ENCODE peak calls at places on chromosomes 7 and 10, in six cellular contexts. A is fibroblast of the aortic adventitia, E is HCT116, H is epithelial cell of esophagus, Y is fibroblast of lung, P is spleen. T is an unnamed sample.

GRCh38 chr7:318476-319266 is 28.7 kb downstream of the FOXL3 start:
- DNase-seq in A (no peak), E (no peak), H (no peak), Y (no peak), P (peak), T (no peak)

GRCh38 chr10:33353853-33354252 is 19.4 kb upstream of the NRP1 start:
- DNase-seq in A (no peak), E (no peak), H (peak), Y (peak), P (no peak), T (no peak)

GRCh38 chr7:140697447-140698143 is 1.1 kb downstream of the NDUFB2 start:
- DNase-seq in A (peak), E (no peak), H (no peak), Y (peak), P (no peak), T (no peak)

GRCh38 chr7:143027032-143027431 is at the start of gene OR9A2:
- DNase-seq in A (no peak), E (no peak), H (no peak), Y (no peak), P (no peak), T (no peak)

GRCh38 chr7:76008156-76008687 is 13.8 kb upstream of the TMEM120A start:
- DNase-seq in A (peak), E (no peak), H (no peak), Y (no peak), P (no peak), T (no peak)

GRCh38 chr10:75507469-75507868 is 76.0 kb downstream of the LRMDA start:
- DNase-seq in A (peak), E (no peak), H (no peak), Y (no peak), P (no peak), T (no peak)

GRCh38 chr7:41696323-41696916 is 6.5 kb downstream of the INHBA start:
- DNase-seq in A (peak), E (peak), H (peak), Y (peak), P (peak), T (peak)

GRCh38 chr10:69801434-69802315 is at the start of gene COL13A1:
- DNase-seq in A (peak), E (peak), H (peak), Y (peak), P (peak), T (no peak)

GRCh38 chr7:49346200-49346899 is 422.0 kb downstream of the CDC14C start:
- DNase-seq in A (peak), E (no peak), H (no peak), Y (no peak), P (no peak), T (no peak)

GRCh38 chr10:102657984-102658724 is 13.9 kb downstream of the TRIM8 start:
- DNase-seq in A (peak), E (no peak), H (peak), Y (no peak), P (peak), T (no peak)

GRCh38 chr10:109892885-109893284 is 30.4 kb downstream of the XPNPEP1 start:
- DNase-seq in A (peak), E (no peak), H (peak), Y (peak), P (no peak), T (no peak)

GRCh38 chr7:37039131-37039719 is 314.9 kb upstream of the AOAH start:
- DNase-seq in A (no peak), E (no peak), H (no peak), Y (no peak), P (no peak), T (no peak)

GRCh38 chr7:38929460-38930171 is 20.6 kb upstream of the VPS41 start:
- DNase-seq in A (no peak), E (no peak), H (no peak), Y (peak), P (no peak), T (no peak)

GRCh38 chr10:103919648-103920025 is 1.7 kb upstream of the STN1 start:
- DNase-seq in A (no peak), E (no peak), H (peak), Y (no peak), P (no peak), T (no peak)

GRCh38 chr10:103916901-103917300 is 1.1 kb downstream of the STN1 start:
- DNase-seq in A (no peak), E (no peak), H (peak), Y (no peak), P (no peak), T (no peak)

GRCh38 chr10:103917326-103918052 is 495 bp downstream of the STN1 start:
- DNase-seq in A (no peak), E (no peak), H (peak), Y (peak), P (no peak), T (peak)

GRCh38 chr10:103916254-103916653 is 1.7 kb downstream of the STN1 start:
- DNase-seq in A (no peak), E (no peak), H (no peak), Y (no peak), P (no peak), T (no peak)

DNA sequence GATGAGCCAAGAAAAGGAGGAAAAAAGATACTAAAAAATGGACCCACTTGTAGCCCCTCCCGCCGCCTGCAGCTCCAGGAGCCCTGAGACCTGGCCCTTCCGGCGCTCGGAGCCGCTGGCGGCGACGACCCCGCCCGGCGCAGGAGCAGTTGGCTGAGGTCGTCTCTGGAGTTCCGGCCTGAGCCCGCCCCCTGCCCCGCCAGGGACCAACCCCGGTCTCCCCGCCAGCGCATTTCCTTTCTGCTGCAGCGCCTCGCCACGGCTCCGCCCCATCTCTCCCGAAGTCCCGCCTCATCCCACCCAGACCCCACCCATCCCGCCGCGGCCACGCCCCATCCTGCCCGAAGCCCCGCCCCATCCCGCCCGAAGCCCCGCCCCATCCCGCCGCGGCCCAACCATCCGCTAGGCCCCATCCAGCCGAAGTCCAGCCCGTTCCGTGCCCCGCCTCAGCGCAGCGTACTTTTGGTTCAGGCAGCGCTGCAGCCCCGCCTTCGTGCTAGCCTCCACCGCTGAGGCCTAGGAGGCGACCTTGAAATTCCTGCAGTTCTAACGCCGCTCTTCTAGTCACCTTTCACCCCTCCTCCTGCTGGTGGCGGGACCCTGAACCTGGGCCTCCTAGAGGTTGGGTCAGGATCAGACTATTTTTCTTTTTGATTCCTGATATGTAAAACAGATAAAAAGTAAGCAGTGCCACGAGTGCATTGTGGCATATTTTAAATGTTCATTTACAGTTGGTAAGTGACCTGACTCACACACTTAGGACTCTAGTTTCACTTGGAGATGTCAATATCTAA is at the start of gene STN1:
- DNase-seq in A (peak), E (peak), H (peak), Y (peak), P (peak), T (peak)
- TF ChIP-seq CTCF in A (no peak), E (peak), H (no peak), Y (no peak), P (no peak), T (no peak)

GRCh38 chr10:124017729-124018128 is 75.7 kb downstream of the CHST15 start:
- DNase-seq in A (no peak), E (no peak), H (no peak), Y (no peak), P (peak), T (no peak)
- TF ChIP-seq CTCF in A (no peak), E (no peak), H (no peak), Y (no peak), P (no peak), T (no peak)

DNA sequence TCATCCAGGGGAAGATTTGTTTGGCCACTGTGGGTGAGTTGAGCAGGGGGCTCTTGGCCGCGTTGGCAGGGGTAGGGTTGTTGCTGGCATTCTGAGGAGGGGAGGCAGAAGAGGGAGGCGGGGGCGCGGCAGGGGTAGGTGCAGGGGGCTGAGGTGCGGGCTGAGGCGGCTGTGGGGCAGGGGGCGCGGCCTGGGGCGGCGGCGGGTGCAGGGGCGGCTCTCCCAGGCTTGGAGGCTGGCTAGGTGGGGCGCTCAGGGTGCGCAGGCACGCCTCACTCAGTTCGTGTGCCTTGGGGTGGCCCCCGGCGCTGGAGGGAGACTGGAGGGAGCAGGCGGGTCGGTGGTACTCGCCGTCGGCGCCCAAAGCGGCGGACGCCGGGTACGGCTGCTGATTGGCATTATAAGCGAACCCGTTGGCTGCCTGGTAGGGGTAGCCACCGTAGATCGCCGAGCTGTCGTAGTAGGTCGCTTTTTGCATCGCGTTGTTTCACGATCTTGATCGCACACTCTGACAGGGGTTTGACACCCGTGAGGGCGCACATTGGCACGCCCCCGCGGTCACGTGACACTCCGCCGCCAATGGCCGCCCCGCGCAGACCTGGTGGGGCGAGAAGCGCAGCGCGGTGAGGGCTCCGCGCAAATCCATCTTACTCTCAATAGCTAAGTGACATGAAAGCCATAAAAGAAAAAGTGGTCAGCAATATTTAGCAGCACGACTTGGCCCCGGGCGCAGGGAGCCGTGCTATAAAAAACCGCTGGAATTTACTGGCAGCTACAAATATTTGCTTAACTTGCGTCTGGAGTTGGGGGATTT is 7.9 kb upstream of the HOXA2 start:
- DNase-seq in A (peak), E (no peak), H (peak), Y (peak), P (no peak), T (no peak)
- TF ChIP-seq CTCF in A (no peak), E (no peak), H (no peak), Y (no peak), P (no peak), T (no peak)

GRCh38 chr7:55081854-55082603 is 63.2 kb downstream of the EGFR start:
- DNase-seq in A (peak), E (no peak), H (no peak), Y (no peak), P (no peak), T (no peak)
- TF ChIP-seq CTCF in A (no peak), E (no peak), H (no peak), Y (no peak), P (no peak), T (no peak)

GRCh38 chr7:152030561-152030960 is 5.1 kb downstream of the GALNT11 start:
- DNase-seq in A (no peak), E (no peak), H (no peak), Y (no peak), P (no peak), T (no peak)

GRCh38 chr7:152025937-152026890 is 740 bp downstream of the GALNT11 start:
- DNase-seq in A (peak), E (no peak), H (peak), Y (no peak), P (no peak), T (no peak)

DNA sequence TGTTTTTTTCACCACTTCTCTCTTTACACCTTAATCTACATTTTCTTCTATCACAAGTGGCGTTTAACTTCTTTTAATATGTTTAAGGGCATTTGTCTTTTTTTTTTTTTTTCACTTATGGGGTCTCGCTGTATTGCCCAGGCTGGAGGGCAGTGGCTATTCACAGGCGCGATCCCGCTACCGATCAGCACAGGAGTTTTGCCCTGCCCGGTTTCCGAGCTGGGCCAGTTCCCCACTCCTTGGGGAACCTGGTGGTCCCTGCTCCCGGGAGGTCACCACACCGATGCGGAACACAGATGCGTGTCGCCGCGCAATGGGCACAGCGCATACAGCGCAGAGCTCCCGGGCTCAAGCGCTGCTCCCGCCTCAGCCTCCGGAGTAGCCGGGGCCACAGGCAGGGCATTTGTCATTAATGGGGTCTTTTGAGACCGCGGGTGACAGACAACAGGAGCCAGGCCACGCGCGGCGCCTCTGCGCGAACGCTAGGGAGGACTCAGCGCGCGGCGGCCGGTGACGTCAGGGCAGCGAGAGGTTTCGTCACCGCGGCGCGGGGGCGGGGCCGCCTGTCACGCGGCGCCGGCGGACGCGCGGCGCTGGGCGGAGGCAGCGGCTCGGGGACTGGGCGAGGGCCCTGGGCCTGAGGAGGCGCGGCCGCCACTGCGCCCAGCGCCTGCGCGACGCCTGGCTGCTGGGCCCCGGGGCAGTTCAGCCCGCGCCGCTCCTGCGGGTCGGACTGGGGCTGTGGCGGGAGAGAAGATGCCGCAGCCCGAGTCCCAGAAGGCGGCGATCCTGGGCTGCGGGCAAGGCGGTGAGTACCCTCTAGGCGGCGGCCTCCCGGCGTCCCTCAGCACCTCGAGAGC is at the start of gene GALNT11:
- DNase-seq in A (peak), E (peak), H (peak), Y (peak), P (peak), T (peak)
- TF ChIP-seq CTCF in A (peak), E (peak), H (peak), Y (no peak), P (peak), T (peak)

GRCh38 chr10:11759347-11759746 is 17.2 kb downstream of the ECHDC3 start:
- DNase-seq in A (no peak), E (no peak), H (no peak), Y (no peak), P (no peak), T (no peak)

GRCh38 chr10:11756766-11757315 is 14.7 kb downstream of the ECHDC3 start:
- DNase-seq in A (no peak), E (no peak), H (no peak), Y (no peak), P (peak), T (no peak)

GRCh38 chr10:11758527-11759236 is 16.5 kb downstream of the ECHDC3 start:
- DNase-seq in A (no peak), E (no peak), H (peak), Y (no peak), P (no peak), T (no peak)

GRCh38 chr10:11757452-11757819 is 15.3 kb downstream of the ECHDC3 start:
- DNase-seq in A (peak), E (no peak), H (peak), Y (peak), P (no peak), T (no peak)

DNA sequence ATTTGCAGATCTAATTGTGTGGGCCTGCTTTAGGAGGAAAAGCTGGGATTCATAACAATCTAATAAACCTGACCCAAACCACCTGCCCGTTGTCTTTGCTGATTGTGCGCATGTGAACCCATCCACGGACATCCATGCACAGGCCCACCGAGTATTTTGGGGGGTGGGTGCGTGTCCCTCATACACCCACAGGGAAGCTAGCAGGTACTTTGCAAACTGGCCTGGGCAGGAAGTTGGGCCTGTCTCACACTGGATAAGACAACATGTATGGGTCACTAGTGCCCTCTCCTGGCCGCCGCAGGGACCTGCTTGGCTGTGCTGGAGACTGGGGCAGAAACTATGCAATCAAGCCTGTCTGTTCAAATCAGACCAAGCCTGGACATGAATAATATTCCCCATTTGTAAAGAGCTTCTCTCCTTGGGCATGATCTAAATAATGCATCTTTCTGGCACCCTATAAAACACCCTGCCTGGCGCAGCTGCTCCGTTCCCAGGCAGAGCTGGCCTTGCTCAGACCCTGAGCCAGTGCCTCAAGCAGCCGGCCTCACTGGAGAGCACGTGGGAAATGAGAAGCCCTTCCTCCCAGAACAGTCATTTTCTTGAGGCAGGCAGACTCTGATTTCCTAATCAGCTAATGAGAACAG is 15.8 kb downstream of the ECHDC3 start:
- DNase-seq in A (peak), E (peak), H (peak), Y (peak), P (peak), T (peak)
- TF ChIP-seq CTCF in A (peak), E (peak), H (peak), Y (peak), P (peak), T (peak)

GRCh38 chr7:26202019-26202985 is 757 bp downstream of the CBX3 start:
- DNase-seq in A (no peak), E (no peak), H (peak), Y (peak), P (peak), T (peak)

GRCh38 chr7:26212921-26213718 is 11.6 kb downstream of the CBX3 start:
- DNase-seq in A (no peak), E (no peak), H (no peak), Y (no peak), P (no peak), T (no peak)

GRCh38 chr7:26213821-26214515 is 12.4 kb downstream of the CBX3 start:
- DNase-seq in A (no peak), E (no peak), H (no peak), Y (no peak), P (no peak), T (no peak)

GRCh38 chr7:26208040-26208439 is 6.5 kb downstream of the CBX3 start:
- DNase-seq in A (no peak), E (no peak), H (no peak), Y (no peak), P (no peak), T (no peak)
- TF ChIP-seq CTCF in A (no peak), E (no peak), H (no peak), Y (no peak), P (no peak), T (no peak)